ENCODE peak calls at places on chromosomes 13 and 19, in six cellular contexts. One of them, this sample, is unnamed.

GRCh38 chr19:40419066-40419612 is 6.0 kb upstream of the PRX start:
- DNase-seq in activated CD4-positive, alpha-beta T cell treated with anti-CD3 and anti-CD28 coated beads for 24 hours: no peak
- DNase-seq in caudate nucleus: no peak
- DNase-seq in stimulated activated CD4-positive, alpha-beta T cell treated with anti-CD3 and anti-CD28 coated beads, TNF-alpha, amount 100 ng/mL, for 1 hour: no peak
- DNase-seq in cardiac fibroblast: no peak
- DNase-seq in NCI-H1105: no peak
- DNase-seq in this sample: no peak

GRCh38 chr19:47725759-47726401 is 12.7 kb downstream of the EHD2 start:
- DNase-seq in activated CD4-positive, alpha-beta T cell treated with anti-CD3 and anti-CD28 coated beads for 24 hours: no peak
- DNase-seq in caudate nucleus: no peak
- DNase-seq in stimulated activated CD4-positive, alpha-beta T cell treated with anti-CD3 and anti-CD28 coated beads, TNF-alpha, amount 100 ng/mL, for 1 hour: no peak
- DNase-seq in cardiac fibroblast: no peak
- DNase-seq in NCI-H1105: peak
- DNase-seq in this sample: no peak

GRCh38 chr19:32422435-32422834 is 16.9 kb downstream of the DPY19L3 start:
- DNase-seq in activated CD4-positive, alpha-beta T cell treated with anti-CD3 and anti-CD28 coated beads for 24 hours: no peak
- DNase-seq in caudate nucleus: no peak
- DNase-seq in stimulated activated CD4-positive, alpha-beta T cell treated with anti-CD3 and anti-CD28 coated beads, TNF-alpha, amount 100 ng/mL, for 1 hour: no peak
- DNase-seq in cardiac fibroblast: no peak
- DNase-seq in NCI-H1105: no peak
- DNase-seq in this sample: no peak

GRCh38 chr19:42088471-42089190 is 12.7 kb downstream of the ZNF574 start:
- DNase-seq in activated CD4-positive, alpha-beta T cell treated with anti-CD3 and anti-CD28 coated beads for 24 hours: no peak
- DNase-seq in caudate nucleus: no peak
- DNase-seq in stimulated activated CD4-positive, alpha-beta T cell treated with anti-CD3 and anti-CD28 coated beads, TNF-alpha, amount 100 ng/mL, for 1 hour: no peak
- DNase-seq in cardiac fibroblast: peak
- DNase-seq in NCI-H1105: no peak
- DNase-seq in this sample: no peak

GRCh38 chr13:45546410-45546765 is 69.2 kb downstream of the ERICH6B start:
- DNase-seq in activated CD4-positive, alpha-beta T cell treated with anti-CD3 and anti-CD28 coated beads for 24 hours: no peak
- DNase-seq in caudate nucleus: no peak
- DNase-seq in stimulated activated CD4-positive, alpha-beta T cell treated with anti-CD3 and anti-CD28 coated beads, TNF-alpha, amount 100 ng/mL, for 1 hour: no peak
- DNase-seq in cardiac fibroblast: no peak
- DNase-seq in NCI-H1105: no peak
- DNase-seq in this sample: no peak

GRCh38 chr13:91158015-91158390 is 189.5 kb upstream of the MIR17HG start:
- DNase-seq in activated CD4-positive, alpha-beta T cell treated with anti-CD3 and anti-CD28 coated beads for 24 hours: no peak
- DNase-seq in caudate nucleus: no peak
- DNase-seq in stimulated activated CD4-positive, alpha-beta T cell treated with anti-CD3 and anti-CD28 coated beads, TNF-alpha, amount 100 ng/mL, for 1 hour: no peak
- DNase-seq in cardiac fibroblast: no peak
- DNase-seq in NCI-H1105: no peak
- DNase-seq in this sample: no peak

GRCh38 chr13:42753697-42754096 is 27.7 kb upstream of the FAM216B start:
- DNase-seq in activated CD4-positive, alpha-beta T cell treated with anti-CD3 and anti-CD28 coated beads for 24 hours: no peak
- DNase-seq in caudate nucleus: no peak
- DNase-seq in stimulated activated CD4-positive, alpha-beta T cell treated with anti-CD3 and anti-CD28 coated beads, TNF-alpha, amount 100 ng/mL, for 1 hour: no peak
- DNase-seq in cardiac fibroblast: peak
- DNase-seq in NCI-H1105: no peak
- DNase-seq in this sample: no peak

GRCh38 chr19:2270157-2270571 is 11.8 kb downstream of the PEAK3 start:
- DNase-seq in activated CD4-positive, alpha-beta T cell treated with anti-CD3 and anti-CD28 coated beads for 24 hours: no peak
- DNase-seq in caudate nucleus: no peak
- DNase-seq in stimulated activated CD4-positive, alpha-beta T cell treated with anti-CD3 and anti-CD28 coated beads, TNF-alpha, amount 100 ng/mL, for 1 hour: no peak
- DNase-seq in cardiac fibroblast: peak
- DNase-seq in NCI-H1105: no peak
- DNase-seq in this sample: no peak

This sample was measured in central memory CD8-positive, alpha-beta T cell.